ENCODE peak calls at places on chromosomes 7 and 10, in ten cellular contexts. I is cardiac muscle cell, Z is spleen, H is epithelial cell of esophagus, F is brain microvascular endothelial cell, D is neural crest cell, N is dorsolateral prefrontal cortex, E is AG10803, P is PC-9, K is WTC11. B is an unnamed sample.

GRCh38 chr7:137642031-137642430 is 204.7 kb downstream of the DGKI start:
- DNase-seq in I (no peak), Z (no peak), H (no peak), F (no peak), D (no peak), N (no peak), E (peak; percentile 46), P (no peak), K (no peak), B (peak; percentile 64)

GRCh38 chr7:107591410-107591809 is 11.4 kb downstream of the BCAP29 start:
- DNase-seq in I (peak; percentile 17), Z (no peak), H (no peak), F (no peak), D (no peak), N (no peak), E (peak; percentile 32), P (no peak), K (no peak), B (no peak)

GRCh38 chr10:788796-789748 is 99.6 kb upstream of the DIP2C start:
- DNase-seq in I (no peak), Z (peak; percentile 88), H (peak; percentile 59), F (peak; percentile 74), D (peak; percentile 51), N (peak; percentile 89), E (peak; percentile 62), P (peak; percentile 55), K (peak; percentile 78), B (peak; percentile 88)

GRCh38 chr10:29276251-29276850 is 12.5 kb upstream of the LYZL1 start:
- DNase-seq in I (no peak), Z (no peak), H (no peak), F (no peak), D (no peak), N (no peak), E (no peak), P (no peak), K (no peak), B (no peak)

GRCh38 chr7:121084256-121084655 is 95.7 kb downstream of the CPED1 start:
- DNase-seq in I (no peak), Z (no peak), H (peak; percentile 50), F (no peak), D (no peak), N (no peak), E (peak; percentile 64), P (no peak), K (no peak), B (no peak)

GRCh38 chr7:80472491-80473200 is 39.2 kb downstream of the GNAT3 start:
- DNase-seq in I (peak; percentile 37), Z (no peak), H (no peak), F (no peak), D (no peak), N (no peak), E (no peak), P (no peak), K (no peak), B (no peak)

GRCh38 chr7:480531-481218 is 39.0 kb downstream of the PDGFA start:
- DNase-seq in I (no peak), Z (peak; percentile 56), H (no peak), F (no peak), D (no peak), N (peak; percentile 43), E (no peak), P (peak; percentile 49), K (peak; percentile 30), B (no peak)

GRCh38 chr10:33900591-33900990 is 566.1 kb upstream of the NRP1 start:
- DNase-seq in I (peak; percentile 76), Z (no peak), H (no peak), F (peak; percentile 52), D (no peak), N (no peak), E (peak; percentile 47), P (no peak), K (no peak), B (peak; percentile 58)

GRCh38 chr7:125316451-125316850 is 386.8 kb upstream of the POT1 start:
- DNase-seq in I (peak; percentile 0), Z (no peak), H (peak; percentile 82), F (peak; percentile 22), D (no peak), N (no peak), E (no peak), P (peak; percentile 33), K (peak; percentile 63), B (no peak)

GRCh38 chr7:93747019-93747418 is 143.5 kb downstream of the TFPI2 start:
- DNase-seq in I (no peak), Z (no peak), H (no peak), F (no peak), D (no peak), N (no peak), E (peak; percentile 26), P (no peak), K (no peak), B (no peak)

GRCh38 chr10:84333864-84334451 is 5.6 kb downstream of the CCSER2 start:
- DNase-seq in I (peak; percentile 14), Z (no peak), H (peak; percentile 62), F (peak; percentile 21), D (no peak), N (no peak), E (peak; percentile 30), P (no peak), K (no peak), B (no peak)

GRCh38 chr7:116443101-116443523 is 56.4 kb upstream of the CAV2 start:
- DNase-seq in I (peak; percentile 93), Z (no peak), H (peak; percentile 92), F (peak; percentile 79), D (no peak), N (no peak), E (peak; percentile 96), P (peak; percentile 46), K (no peak), B (peak; percentile 93)

GRCh38 chr7:3493499-3493898 is 192.4 kb downstream of the SDK1 start:
- DNase-seq in I (peak; percentile 57), Z (no peak), H (peak; percentile 59), F (peak; percentile 31), D (no peak), N (no peak), E (peak; percentile 0), P (no peak), K (no peak), B (peak; percentile 69)

GRCh38 chr7:87218941-87219544 is 489 bp downstream of the TMEM243 start:
- DNase-seq in I (peak; percentile 72), Z (peak; percentile 89), H (peak; percentile 46), F (no peak), D (no peak), N (peak; percentile 52), E (peak; percentile 55), P (peak; percentile 47), K (peak; percentile 65), B (peak; percentile 76)

GRCh38 chr7:130917669-130918128 is 183.7 kb upstream of the KLF14 start:
- DNase-seq in I (no peak), Z (no peak), H (peak; percentile 84), F (no peak), D (no peak), N (no peak), E (no peak), P (no peak), K (no peak), B (no peak)

GRCh38 chr7:12721286-12721830 is 33.9 kb downstream of the ARL4A start:
- DNase-seq in I (no peak), Z (no peak), H (no peak), F (no peak), D (no peak), N (no peak), E (no peak), P (no peak), K (no peak), B (no peak)

GRCh38 chr7:12719978-12720377 is 32.5 kb downstream of the ARL4A start:
- DNase-seq in I (peak; percentile 60), Z (no peak), H (no peak), F (no peak), D (no peak), N (no peak), E (no peak), P (no peak), K (no peak), B (no peak)

GRCh38 chr7:12722136-12722535 is 34.7 kb downstream of the ARL4A start:
- DNase-seq in I (no peak), Z (no peak), H (peak; percentile 55), F (no peak), D (no peak), N (no peak), E (no peak), P (no peak), K (no peak), B (no peak)

GRCh38 chr7:12725575-12726316 is 38.3 kb downstream of the ARL4A start:
- DNase-seq in I (no peak), Z (no peak), H (no peak), F (no peak), D (no peak), N (no peak), E (no peak), P (no peak), K (no peak), B (no peak)

DNA sequence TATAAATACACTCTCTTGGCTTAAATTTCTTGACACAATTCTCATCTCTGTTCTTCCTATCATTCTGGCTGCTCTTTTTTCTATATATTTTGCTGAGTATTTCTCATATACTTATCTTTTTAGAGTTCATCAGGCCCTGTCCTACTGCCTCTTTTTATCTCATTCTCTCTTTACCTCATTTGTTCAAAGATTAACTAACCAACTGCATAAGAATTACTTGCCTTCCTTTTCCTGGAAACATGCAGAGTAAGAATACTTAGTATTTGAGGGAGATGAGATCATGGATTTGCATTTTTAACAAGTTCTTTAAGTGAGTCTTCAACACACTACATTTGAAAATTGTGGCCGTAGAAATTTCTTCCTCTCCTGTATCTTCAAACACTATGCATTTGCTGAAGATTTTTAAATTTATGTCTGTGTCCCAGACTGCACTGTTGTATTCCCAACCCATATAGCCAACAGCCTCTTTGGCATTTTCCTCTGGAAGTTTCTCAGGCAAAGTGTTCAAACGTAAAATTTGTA is 35.3 kb downstream of the ARL4A start:
- DNase-seq in I (no peak), Z (no peak), H (no peak), F (no peak), D (no peak), N (no peak), E (no peak), P (no peak), K (no peak), B (no peak)
- TF ChIP-seq CTCF in I (no peak), Z (no peak), H (no peak), F (no peak), D (no peak), N (no peak), E (no peak), P (no peak), K (no peak), B (no peak)

GRCh38 chr10:53580465-53580864 is 807.9 kb upstream of the MBL2 start:
- DNase-seq in I (no peak), Z (no peak), H (no peak), F (no peak), D (no peak), N (no peak), E (no peak), P (no peak), K (no peak), B (no peak)
- TF ChIP-seq CTCF in I (no peak), Z (no peak), H (peak; percentile 20), F (no peak), D (peak; percentile 40), N (no peak), E (no peak), P (peak; percentile 27), K (no peak), B (no peak)

GRCh38 chr7:100271716-100272537 is 35.6 kb upstream of the SPDYE3 start:
- DNase-seq in I (peak; percentile 97), Z (peak; percentile 100), H (peak; percentile 96), F (peak; percentile 95), D (peak; percentile 99), N (peak; percentile 98), E (peak; percentile 95), P (peak; percentile 98), K (peak; percentile 100), B (peak; percentile 94)
- TF ChIP-seq CTCF in I (peak; percentile 28), Z (peak; percentile 34), H (peak; percentile 28), F (peak; percentile 31), D (peak; percentile 46), N (peak; percentile 42), E (peak; percentile 36), P (no peak), K (no peak), B (peak; percentile 11)

GRCh38 chr10:81920213-81920829 is 45.3 kb downstream of the NRG3 start:
- DNase-seq in I (no peak), Z (no peak), H (no peak), F (no peak), D (no peak), N (no peak), E (no peak), P (peak; percentile 4), K (peak; percentile 51), B (peak; percentile 2)
- TF ChIP-seq CTCF in I (peak; percentile 38), Z (no peak), H (peak; percentile 12), F (peak; percentile 62), D (peak; percentile 63), N (peak; percentile 15), E (no peak), P (peak; percentile 74), K (peak; percentile 75), B (no peak)

B was measured in foreskin fibroblast.